ENCODE peak calls at places on chromosomes 3 and 15, in six cellular contexts. One of them, this sample, is unnamed.

GRCh38 chr3:129020691-129021090 is 19.6 kb downstream of the EFCC1 start:
- DNase-seq in esophagus muscularis mucosa: no peak
- DNase-seq in upper lobe of left lung: no peak
- DNase-seq in transverse colon: no peak
- DNase-seq in A549: no peak
- DNase-seq in SK-N-SH: no peak
- DNase-seq in this sample: no peak

GRCh38 chr3:58837863-58838255 is 171.3 kb upstream of the FAM3D start:
- DNase-seq in esophagus muscularis mucosa: no peak
- DNase-seq in SK-N-SH: no peak
- DNase-seq in A549: no peak
- DNase-seq in upper lobe of left lung: no peak
- DNase-seq in transverse colon: no peak
- DNase-seq in this sample: no peak

GRCh38 chr3:84959470-84960380 is 936 bp downstream of the CADM2 start:
- DNase-seq in transverse colon: no peak
- DNase-seq in SK-N-SH: peak; percentile 71
- DNase-seq in esophagus muscularis mucosa: no peak
- DNase-seq in A549: no peak
- DNase-seq in upper lobe of left lung: no peak
- DNase-seq in this sample: no peak

GRCh38 chr3:117871934-117872333 is 1162.4 kb downstream of the TUSC7 start:
- DNase-seq in esophagus muscularis mucosa: no peak
- DNase-seq in transverse colon: no peak
- DNase-seq in A549: no peak
- DNase-seq in upper lobe of left lung: no peak
- DNase-seq in SK-N-SH: no peak
- DNase-seq in this sample: no peak

GRCh38 chr15:43483306-43484128 is 9.4 kb downstream of the TP53BP1 start:
- DNase-seq in SK-N-SH: peak; percentile 27
- DNase-seq in A549: peak; percentile 14
- DNase-seq in esophagus muscularis mucosa: no peak
- DNase-seq in upper lobe of left lung: no peak
- DNase-seq in transverse colon: no peak
- DNase-seq in this sample: no peak

GRCh38 chr15:66294157-66294931 is 976 bp downstream of the DIS3L start:
- DNase-seq in SK-N-SH: no peak
- DNase-seq in upper lobe of left lung: no peak
- DNase-seq in A549: peak; percentile 65
- DNase-seq in transverse colon: peak; percentile 42
- DNase-seq in esophagus muscularis mucosa: no peak
- DNase-seq in this sample: peak; percentile 12

GRCh38 chr3:196686436-196686835 is 25.6 kb downstream of the CEP19 start:
- DNase-seq in esophagus muscularis mucosa: no peak
- DNase-seq in SK-N-SH: no peak
- DNase-seq in transverse colon: no peak
- DNase-seq in A549: no peak
- DNase-seq in upper lobe of left lung: no peak
- DNase-seq in this sample: no peak

GRCh38 chr3:106458952-106459351 is 590.1 kb upstream of the CBLB start:
- DNase-seq in SK-N-SH: no peak
- DNase-seq in upper lobe of left lung: no peak
- DNase-seq in A549: no peak
- DNase-seq in esophagus muscularis mucosa: no peak
- DNase-seq in transverse colon: no peak
- DNase-seq in this sample: no peak

GRCh38 chr3:16033889-16034687 is 140.4 kb upstream of the GALNT15 start:
- DNase-seq in A549: no peak
- DNase-seq in SK-N-SH: no peak
- DNase-seq in transverse colon: no peak
- DNase-seq in esophagus muscularis mucosa: no peak
- DNase-seq in upper lobe of left lung: no peak
- DNase-seq in this sample: no peak

GRCh38 chr3:177357352-177358084 is 160.2 kb upstream of the TBL1XR1 start:
- DNase-seq in upper lobe of left lung: peak; percentile 59
- DNase-seq in SK-N-SH: peak; percentile 38
- DNase-seq in transverse colon: peak; percentile 64
- DNase-seq in esophagus muscularis mucosa: no peak
- DNase-seq in A549: peak; percentile 63
- DNase-seq in this sample: no peak

GRCh38 chr15:69535101-69535638 is 82.6 kb downstream of the RPLP1 start:
- DNase-seq in SK-N-SH: no peak
- DNase-seq in upper lobe of left lung: no peak
- DNase-seq in esophagus muscularis mucosa: no peak
- DNase-seq in transverse colon: no peak
- DNase-seq in A549: no peak
- DNase-seq in this sample: no peak

GRCh38 chr15:82540984-82541431 is 751 bp upstream of the RPS17 start:
- DNase-seq in esophagus muscularis mucosa: no peak
- DNase-seq in upper lobe of left lung: peak; percentile 30
- DNase-seq in A549: no peak
- DNase-seq in transverse colon: peak; percentile 21
- DNase-seq in SK-N-SH: peak; percentile 62
- DNase-seq in this sample: no peak

GRCh38 chr3:171230857-171231256 is 204.3 kb upstream of the SLC2A2 start:
- DNase-seq in esophagus muscularis mucosa: no peak
- DNase-seq in SK-N-SH: no peak
- DNase-seq in A549: no peak
- DNase-seq in transverse colon: no peak
- DNase-seq in upper lobe of left lung: no peak
- DNase-seq in this sample: no peak

GRCh38 chr3:171231361-171231760 is 204.8 kb upstream of the SLC2A2 start:
- DNase-seq in SK-N-SH: no peak
- DNase-seq in A549: no peak
- DNase-seq in esophagus muscularis mucosa: no peak
- DNase-seq in transverse colon: no peak
- DNase-seq in upper lobe of left lung: no peak
- DNase-seq in this sample: no peak

GRCh38 chr3:171229173-171229572 is 202.7 kb upstream of the SLC2A2 start:
- DNase-seq in A549: no peak
- DNase-seq in transverse colon: no peak
- DNase-seq in upper lobe of left lung: no peak
- DNase-seq in esophagus muscularis mucosa: no peak
- DNase-seq in SK-N-SH: no peak
- DNase-seq in this sample: no peak

GRCh38 chr3:171236586-171237120 is 210.1 kb upstream of the SLC2A2 start:
- DNase-seq in esophagus muscularis mucosa: no peak
- DNase-seq in A549: no peak
- DNase-seq in upper lobe of left lung: no peak
- DNase-seq in transverse colon: no peak
- DNase-seq in SK-N-SH: no peak
- DNase-seq in this sample: no peak

GRCh38 chr3:171234298-171235020 is 207.9 kb upstream of the SLC2A2 start:
- DNase-seq in SK-N-SH: no peak
- DNase-seq in upper lobe of left lung: no peak
- DNase-seq in esophagus muscularis mucosa: no peak
- DNase-seq in A549: no peak
- DNase-seq in transverse colon: no peak
- DNase-seq in this sample: no peak
- TF ChIP-seq EP300 in SK-N-SH: no peak
- TF ChIP-seq EP300 in upper lobe of left lung: no peak
- TF ChIP-seq EP300 in esophagus muscularis mucosa: no peak
- TF ChIP-seq EP300 in A549: no peak
- TF ChIP-seq EP300 in transverse colon: no peak
- TF ChIP-seq EP300 in this sample: no peak

DNA sequence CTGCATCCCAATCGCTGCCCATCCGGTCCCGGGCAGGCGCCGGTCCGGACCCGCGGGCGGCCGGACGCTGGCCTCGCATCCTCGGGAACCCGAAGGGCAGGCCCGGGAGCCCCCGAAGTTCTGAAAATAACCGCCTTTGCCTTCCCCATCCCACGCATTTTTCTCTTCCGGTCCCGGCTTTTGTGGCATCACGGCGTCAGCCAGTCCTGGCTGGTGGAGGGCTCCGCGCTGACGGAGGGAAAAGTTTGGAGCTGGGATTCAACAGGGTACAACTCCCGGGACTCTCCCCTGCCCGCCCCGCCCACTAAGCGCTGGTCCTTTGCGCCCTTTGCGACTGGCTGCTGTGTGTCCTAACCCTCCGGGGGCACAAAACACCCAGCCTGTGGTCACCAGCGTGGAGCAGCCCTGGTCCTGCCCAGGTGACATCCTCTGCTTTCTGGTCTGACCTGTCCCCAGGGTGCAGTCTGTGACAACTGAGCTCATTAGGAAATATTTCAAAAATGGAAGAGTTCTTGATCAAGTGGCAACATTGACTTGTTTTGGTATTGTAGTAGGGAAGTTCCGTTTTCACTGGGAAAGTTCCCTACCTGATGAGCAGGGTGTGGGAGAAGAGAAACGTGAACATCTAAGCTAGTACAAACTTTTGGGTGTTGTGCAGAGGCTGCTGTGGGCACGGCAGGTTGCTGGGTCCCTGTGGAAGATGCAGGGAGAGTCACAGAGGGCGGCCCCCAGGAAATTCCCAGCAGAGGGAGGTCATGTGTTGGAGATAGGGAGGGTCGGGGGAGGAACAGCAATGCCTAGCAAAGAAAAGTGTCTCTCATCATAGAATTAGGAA is 754 bp downstream of the ARNT2 start:
- DNase-seq in transverse colon: no peak
- DNase-seq in SK-N-SH: peak; percentile 79
- DNase-seq in A549: peak; percentile 33
- DNase-seq in upper lobe of left lung: no peak
- DNase-seq in esophagus muscularis mucosa: peak; percentile 74
- DNase-seq in this sample: no peak
- TF ChIP-seq EP300 in transverse colon: no peak
- TF ChIP-seq EP300 in SK-N-SH: no peak
- TF ChIP-seq EP300 in A549: no peak
- TF ChIP-seq EP300 in upper lobe of left lung: no peak
- TF ChIP-seq EP300 in esophagus muscularis mucosa: no peak
- TF ChIP-seq EP300 in this sample: no peak

GRCh38 chr3:28846948-28847527 is 433.8 kb upstream of the RBMS3 start:
- DNase-seq in upper lobe of left lung: no peak
- DNase-seq in SK-N-SH: peak; percentile 51
- DNase-seq in transverse colon: no peak
- DNase-seq in esophagus muscularis mucosa: no peak
- DNase-seq in A549: no peak
- DNase-seq in this sample: no peak

GRCh38 chr3:28853830-28854229 is 427.0 kb upstream of the RBMS3 start:
- DNase-seq in upper lobe of left lung: no peak
- DNase-seq in SK-N-SH: no peak
- DNase-seq in A549: peak; percentile 5
- DNase-seq in esophagus muscularis mucosa: no peak
- DNase-seq in transverse colon: no peak
- DNase-seq in this sample: no peak

GRCh38 chr3:28844688-28845324 is 436.1 kb upstream of the RBMS3 start:
- DNase-seq in SK-N-SH: no peak
- DNase-seq in A549: no peak
- DNase-seq in upper lobe of left lung: no peak
- DNase-seq in esophagus muscularis mucosa: no peak
- DNase-seq in transverse colon: no peak
- DNase-seq in this sample: no peak

GRCh38 chr3:28850186-28850585 is 430.7 kb upstream of the RBMS3 start:
- DNase-seq in SK-N-SH: no peak
- DNase-seq in A549: no peak
- DNase-seq in esophagus muscularis mucosa: no peak
- DNase-seq in transverse colon: no peak
- DNase-seq in upper lobe of left lung: no peak
- DNase-seq in this sample: no peak
- TF ChIP-seq EP300 in SK-N-SH: no peak
- TF ChIP-seq EP300 in A549: no peak
- TF ChIP-seq EP300 in esophagus muscularis mucosa: no peak
- TF ChIP-seq EP300 in transverse colon: no peak
- TF ChIP-seq EP300 in upper lobe of left lung: no peak
- TF ChIP-seq EP300 in this sample: no peak

DNA sequence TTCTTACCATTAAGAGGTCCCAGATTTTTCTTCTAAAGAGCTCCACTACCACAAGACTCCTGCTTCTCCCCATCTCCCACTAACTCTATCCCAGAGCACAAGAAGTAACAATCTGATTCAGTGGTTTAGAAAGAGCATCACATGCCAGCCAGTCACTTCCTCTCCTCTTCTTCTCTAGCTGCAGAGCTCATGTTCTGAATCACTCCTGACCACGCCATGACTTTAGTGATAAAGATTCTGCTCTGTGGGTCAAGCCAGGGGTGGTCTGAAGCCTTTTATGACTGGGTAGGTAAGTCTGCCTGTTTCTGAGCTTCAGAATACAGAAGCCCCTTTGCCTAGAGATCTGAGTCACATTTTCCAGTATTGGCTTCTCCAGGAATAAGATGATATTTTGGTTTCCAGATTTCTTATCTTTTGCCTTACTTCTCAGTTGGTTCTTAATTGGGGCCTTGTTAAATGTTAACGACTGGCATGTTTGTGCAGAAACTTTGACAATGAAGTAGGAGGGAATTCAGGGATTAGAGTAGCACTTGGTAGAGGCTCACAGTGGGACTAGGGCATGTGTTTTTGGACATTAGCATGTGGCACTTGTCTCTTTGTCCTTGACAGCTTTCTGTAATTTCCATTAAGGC is 27.6 kb upstream of the ADAMTSL3 start:
- DNase-seq in SK-N-SH: no peak
- DNase-seq in transverse colon: no peak
- DNase-seq in esophagus muscularis mucosa: no peak
- DNase-seq in upper lobe of left lung: no peak
- DNase-seq in A549: no peak
- DNase-seq in this sample: no peak
- TF ChIP-seq EP300 in SK-N-SH: no peak
- TF ChIP-seq EP300 in transverse colon: no peak
- TF ChIP-seq EP300 in esophagus muscularis mucosa: no peak
- TF ChIP-seq EP300 in upper lobe of left lung: no peak
- TF ChIP-seq EP300 in A549: no peak
- TF ChIP-seq EP300 in this sample: no peak

This sample was measured in tibial nerve.